ENCODE peak calls at places on chromosomes 7 and 10, in seven cellular contexts. U, X, W, P, Z, O and Y are unnamed samples. For H3K9me3 and H3K4me1, the result is how much of the 10 kb centered on the place peaks cover.

GRCh38 chr7:144384555-144385245 is 18.8 kb downstream of the NOBOX start:
- DNase-seq in U (no peak), X (no peak), W (no peak), P (peak), Z (no peak), O (no peak), Y (no peak)

GRCh38 chr7:94258418-94258817 is 136.3 kb upstream of the COL1A2 start:
- DNase-seq in U (no peak), X (no peak), W (no peak), P (no peak), Z (no peak), O (no peak), Y (no peak)

GRCh38 chr7:94701555-94701973 is 45.6 kb upstream of the SGCE start:
- DNase-seq in U (no peak), X (no peak), W (peak), P (peak), Z (no peak), O (no peak), Y (no peak)

GRCh38 chr7:16660702-16661464 is 14.9 kb downstream of the BZW2 start:
- DNase-seq in U (no peak), X (no peak), W (peak), P (peak), Z (no peak), O (no peak), Y (no peak)

GRCh38 chr7:143331179-143331825 is 15.4 kb downstream of the CLCN1 start:
- DNase-seq in U (no peak), X (peak), W (peak), P (no peak), Z (no peak), O (no peak), Y (no peak)

GRCh38 chr7:20327047-20327446 is 3.7 kb upstream of the ITGB8 start:
- DNase-seq in U (no peak), X (no peak), W (peak), P (no peak), Z (no peak), O (no peak), Y (no peak)

GRCh38 chr7:15839415-15840100 is 153.1 kb upstream of the MEOX2 start:
- DNase-seq in U (peak), X (peak), W (no peak), P (peak), Z (no peak), O (peak), Y (no peak)

GRCh38 chr10:122812751-122813150 is 32.9 kb downstream of the CUZD1 start:
- DNase-seq in U (no peak), X (no peak), W (no peak), P (no peak), Z (no peak), O (no peak), Y (no peak)

GRCh38 chr7:116426428-116427156 is 72.9 kb upstream of the CAV2 start:
- DNase-seq in U (no peak), X (peak), W (peak), P (peak), Z (no peak), O (no peak), Y (no peak)

GRCh38 chr10:86189891-86190290 is 176.7 kb downstream of the GRID1 start:
- DNase-seq in U (no peak), X (no peak), W (no peak), P (no peak), Z (no peak), O (no peak), Y (no peak)

GRCh38 chr10:100986952-100987684 is at the start of the genes MRPL43 and TWNK:
- DNase-seq in U (peak), X (peak), W (peak), P (peak), Z (peak), O (peak), Y (peak)

GRCh38 chr7:86980223-86980622 is 79.2 kb downstream of the ELAPOR2 start:
- DNase-seq in U (no peak), X (no peak), W (no peak), P (no peak), Z (no peak), O (no peak), Y (no peak)

GRCh38 chr10:97139651-97140283 is 46.0 kb downstream of the SLIT1 start:
- DNase-seq in U (no peak), X (no peak), W (no peak), P (no peak), Z (no peak), O (no peak), Y (no peak)

GRCh38 chr10:78547397-78547796 is 513.7 kb downstream of the RPS24 start:
- DNase-seq in U (no peak), X (no peak), W (no peak), P (no peak), Z (no peak), O (no peak), Y (no peak)

GRCh38 chr10:14563359-14563758 is 211.3 kb downstream of the FAM107B start:
- DNase-seq in U (no peak), X (no peak), W (no peak), P (no peak), Z (no peak), O (no peak), Y (no peak)

GRCh38 chr7:31549621-31550020 is 35.7 kb downstream of the ITPRID1 start:
- DNase-seq in U (no peak), X (no peak), W (no peak), P (peak), Z (no peak), O (no peak), Y (no peak)

GRCh38 chr7:47143344-47143743 is 438.6 kb downstream of the TNS3 start:
- DNase-seq in U (no peak), X (no peak), W (peak), P (no peak), Z (no peak), O (no peak), Y (no peak)

GRCh38 chr7:711093-711966 is 15.2 kb upstream of the DNAAF5 start:
- DNase-seq in U (peak), X (peak), W (no peak), P (peak), Z (no peak), O (no peak), Y (no peak)

GRCh38 chr7:116595063-116595462 is 70.2 kb downstream of the CAV1 start:
- DNase-seq in U (no peak), X (no peak), W (no peak), P (no peak), Z (no peak), O (no peak), Y (no peak)

GRCh38 chr10:102669206-102670064 is 25.2 kb downstream of the TRIM8 start:
- DNase-seq in U (no peak), X (no peak), W (peak), P (peak), Z (peak), O (peak), Y (peak)

GRCh38 chr10:82206831-82207230 is 331.8 kb downstream of the NRG3 start:
- DNase-seq in U (no peak), X (no peak), W (no peak), P (no peak), Z (no peak), O (no peak), Y (no peak)

GRCh38 chr7:121798896-121799295 is 74.1 kb upstream of the PTPRZ1 start:
- DNase-seq in U (no peak), X (no peak), W (no peak), P (no peak), Z (no peak), O (no peak), Y (no peak)

GRCh38 chr7:123811056-123811455 is 33.9 kb upstream of the HYAL4 start:
- DNase-seq in U (no peak), X (no peak), W (no peak), P (no peak), Z (no peak), O (no peak), Y (no peak)

GRCh38 chr7:43758029-43758860 is at the start of gene BLVRA:
- DNase-seq in U (peak), X (peak), W (peak), P (peak), Z (peak), O (peak), Y (no peak)

GRCh38 chr10:47008769-47009168 is 97.5 kb downstream of the PTPN20 start:
- DNase-seq in U (no peak), X (no peak), W (no peak), P (no peak), Z (no peak), O (no peak), Y (no peak)

GRCh38 chr7:12557282-12557681 is 13.2 kb upstream of the SCIN start:
- DNase-seq in U (no peak), X (no peak), W (no peak), P (peak), Z (no peak), O (no peak), Y (no peak)

GRCh38 chr7:47405921-47406765 is 175.8 kb downstream of the TNS3 start:
- DNase-seq in U (peak), X (peak), W (peak), P (no peak), Z (peak), O (peak), Y (no peak)

GRCh38 chr7:158191671-158192070 is 396.0 kb downstream of the PTPRN2 start:
- DNase-seq in U (no peak), X (no peak), W (no peak), P (no peak), Z (no peak), O (no peak), Y (no peak)
- H3K9me3 ChIP-seq in U (under half), X (under half), W (half or more), P (under half), Z (under half), O (under half), Y (under half)

DNA sequence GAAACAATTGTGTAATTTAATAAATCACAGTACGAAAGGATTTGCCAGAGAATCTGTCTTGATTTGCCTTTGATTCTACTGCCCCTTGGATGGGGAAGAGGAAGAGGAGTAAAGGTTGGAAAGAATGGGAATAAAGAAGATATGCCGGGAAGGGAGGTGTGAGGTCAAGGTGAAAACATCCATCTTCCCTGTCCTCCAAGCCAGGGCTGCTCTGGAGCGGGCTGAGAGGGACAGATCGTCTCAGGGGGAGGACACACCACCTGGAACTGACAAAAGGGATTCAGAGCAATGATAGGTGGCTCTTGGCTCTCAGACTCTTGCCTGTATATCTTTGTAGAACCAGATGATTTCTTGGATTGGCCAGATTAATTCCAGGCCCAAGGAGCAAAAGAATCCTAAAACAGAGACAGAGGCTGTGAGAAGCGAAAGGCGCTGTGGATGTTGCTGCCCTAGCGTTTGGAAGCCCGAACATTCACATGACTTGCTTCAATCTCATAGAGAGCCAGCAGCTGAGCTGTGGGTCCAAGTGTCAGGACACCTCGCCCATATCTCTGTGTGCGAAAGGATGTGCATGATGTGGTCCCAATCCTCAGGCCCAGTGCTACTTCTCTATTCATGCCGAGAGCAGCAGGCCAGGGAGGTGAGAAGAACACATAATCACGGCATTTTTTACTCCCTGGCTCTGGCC is 50.3 kb upstream of the ZEB1 start:
- DNase-seq in U (no peak), X (peak), W (no peak), P (no peak), Z (no peak), O (no peak), Y (no peak)
- H3K27ac ChIP-seq in U (peak), X (peak), W (no peak), P (no peak), Z (no peak), O (peak), Y (no peak)

DNA sequence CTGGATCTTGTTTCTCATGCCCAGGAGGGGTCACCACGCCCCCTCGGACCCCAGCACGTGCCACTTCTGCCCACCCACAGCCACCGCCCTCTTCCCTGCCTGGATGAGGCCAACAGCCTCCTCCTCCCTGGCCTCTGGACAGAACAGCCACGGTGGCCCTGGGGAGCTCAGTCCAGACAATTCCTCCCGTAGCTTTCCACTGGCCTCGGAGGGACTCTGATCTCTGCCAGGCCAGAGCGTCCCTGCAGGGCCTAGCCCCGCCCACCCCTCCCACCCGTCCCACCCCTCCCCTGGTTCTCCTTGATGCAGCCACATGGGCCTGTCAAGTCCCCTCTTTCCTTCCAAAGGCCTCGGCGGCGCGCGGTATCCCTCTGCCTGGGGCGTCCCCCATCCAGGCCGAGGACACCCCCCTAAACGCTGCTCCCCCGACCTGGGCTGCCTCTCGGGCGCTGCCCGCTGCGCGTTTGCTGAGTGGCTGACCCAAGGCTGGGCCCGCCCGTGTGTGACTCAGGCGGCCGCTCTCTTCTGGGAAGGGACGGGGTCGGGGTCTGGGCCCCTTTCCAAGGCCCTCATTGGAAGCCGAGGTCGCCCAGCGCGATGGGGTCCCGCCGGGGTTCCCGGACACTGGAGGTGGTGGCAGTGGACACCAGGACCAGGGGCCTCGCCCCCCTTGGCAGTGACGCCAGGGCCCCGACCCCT is 557 bp downstream of the TMEM120A start:
- DNase-seq in U (peak), X (peak), W (peak), P (peak), Z (peak), O (peak), Y (peak)
- H3K4me1 ChIP-seq in U (under half), X (under half), W (under half), P (under half), Z (under half), O (half or more), Y (under half)

GRCh38 chr7:157641866-157642265 is 305.1 kb downstream of the DNAJB6 start:
- DNase-seq in U (no peak), X (no peak), W (no peak), P (no peak), Z (no peak), O (no peak), Y (no peak)
- H3K9me3 ChIP-seq in U (under half), X (under half), W (under half), P (under half), Z (under half), O (under half), Y (under half)